ENCODE peak calls at places on chromosomes 3 and 15, in nine cellular contexts. G is iris pigment epithelial cell; N is pancreas; L is fibroblast of pulmonary artery; A is activated CD8-positive, alpha-beta memory T cell treated with anti-CD3 and anti-CD28 coated beads for 48 hours; T is GM03348; Y is stimulated activated CD8-positive, alpha-beta memory T cell treated with anti-CD3 and anti-CD28 coated beads, Interleukin-2, amount 100 ng/mL, for 48 hours; F is bronchial epithelial cell; V is amniotic stem cell. W is an unnamed sample.

GRCh38 chr15:95296626-95297025 is 1033.9 kb upstream of the NR2F2 start:
- DNase-seq in N (no peak), F (no peak), T (no peak), G (no peak), A (no peak), L (peak), Y (no peak), V (no peak), W (no peak)

GRCh38 chr3:18007980-18008379 is 265.5 kb upstream of the TBC1D5 start:
- DNase-seq in A (no peak), L (peak), G (peak), V (no peak), F (no peak), Y (no peak), T (no peak), N (no peak), W (no peak)

GRCh38 chr3:73292241-73292640 is 230.8 kb downstream of the EBLN2 start:
- DNase-seq in L (no peak), N (no peak), Y (no peak), F (no peak), V (no peak), A (no peak), G (no peak), T (no peak), W (no peak)

GRCh38 chr15:101532865-101533264 is 43.4 kb upstream of the PCSK6 start:
- DNase-seq in T (no peak), V (no peak), Y (no peak), F (no peak), G (no peak), N (no peak), L (no peak), A (no peak), W (peak)

GRCh38 chr3:87549208-87549607 is 272.8 kb upstream of the POU1F1 start:
- DNase-seq in N (no peak), G (no peak), L (no peak), Y (no peak), A (no peak), V (no peak), T (no peak), F (no peak), W (no peak)

GRCh38 chr3:28667646-28668376 is 319.2 kb upstream of the AZI2 start:
- DNase-seq in N (peak), L (peak), G (peak), Y (peak), A (peak), T (peak), V (peak), F (peak), W (peak)

GRCh38 chr15:67225336-67225735 is 29.1 kb downstream of the AAGAB start:
- DNase-seq in N (no peak), T (peak), L (peak), V (no peak), F (peak), A (no peak), Y (no peak), G (peak), W (no peak)

GRCh38 chr15:57184502-57184901 is 191.8 kb upstream of the CGNL1 start:
- DNase-seq in A (no peak), N (no peak), L (no peak), V (no peak), F (no peak), Y (no peak), T (no peak), G (no peak), W (no peak)

GRCh38 chr3:38555926-38556325 is 59.8 kb downstream of the EXOG start:
- DNase-seq in N (no peak), A (no peak), G (no peak), F (no peak), T (no peak), L (no peak), V (no peak), Y (no peak), W (peak)

GRCh38 chr15:63752075-63752684 is 81.6 kb downstream of the HERC1 start:
- DNase-seq in T (peak), V (peak), F (peak), N (peak), A (no peak), Y (no peak), G (peak), L (peak), W (no peak)

GRCh38 chr15:42456539-42456938 is 34.4 kb downstream of the ZNF106 start:
- DNase-seq in G (peak), N (no peak), V (no peak), Y (no peak), T (no peak), F (no peak), A (no peak), L (peak), W (no peak)

GRCh38 chr3:159560214-159561004 is 428.2 kb upstream of the IL12A start:
- DNase-seq in T (no peak), L (peak), G (no peak), Y (no peak), V (no peak), F (no peak), N (no peak), A (no peak), W (no peak)

GRCh38 chr3:150184426-150185071 is 213.9 kb upstream of the PFN2 start:
- DNase-seq in L (peak), A (no peak), N (no peak), V (no peak), T (no peak), G (peak), Y (no peak), F (peak), W (no peak)

GRCh38 chr15:68029959-68030358 is 24.2 kb upstream of the PIAS1 start:
- DNase-seq in N (no peak), V (no peak), F (no peak), A (no peak), T (no peak), L (no peak), G (no peak), Y (no peak), W (no peak)

GRCh38 chr3:143812411-143812968 is 35.8 kb downstream of the SLC9A9 start:
- DNase-seq in L (no peak), Y (no peak), V (no peak), T (no peak), G (no peak), A (no peak), N (no peak), F (no peak), W (no peak)

GRCh38 chr15:64600794-64601193 is 140.4 kb downstream of the ZNF609 start:
- DNase-seq in G (no peak), T (no peak), Y (no peak), F (no peak), V (no peak), L (no peak), N (no peak), A (no peak), W (no peak)

GRCh38 chr15:90419738-90420487 is 31.9 kb downstream of the IQGAP1 start:
- DNase-seq in V (peak), G (peak), F (peak), N (no peak), A (no peak), L (peak), Y (no peak), T (peak), W (no peak)

GRCh38 chr3:101722394-101723173 is 1.8 kb upstream of the CEP97 start:
- DNase-seq in L (no peak), G (no peak), V (no peak), A (no peak), N (no peak), Y (no peak), F (no peak), T (no peak), W (no peak)

GRCh38 chr15:66214236-66214635 is 39.3 kb downstream of the MEGF11 start:
- DNase-seq in Y (no peak), T (no peak), V (no peak), F (no peak), A (no peak), G (no peak), L (no peak), N (no peak), W (no peak)

GRCh38 chr15:65916664-65917406 is 47.5 kb downstream of the RAB11A start:
- DNase-seq in G (peak), F (peak), V (peak), T (peak), L (peak), A (no peak), Y (peak), N (peak), W (peak)

GRCh38 chr15:68783226-68784054 is 37.3 kb downstream of the ANP32A start:
- DNase-seq in Y (peak), T (peak), G (no peak), A (no peak), F (no peak), N (no peak), L (peak), V (no peak), W (peak)

GRCh38 chr15:83656192-83656591 is 2.3 kb downstream of the ADAMTSL3 start:
- DNase-seq in A (no peak), Y (no peak), T (no peak), F (no peak), G (no peak), V (no peak), N (no peak), L (no peak), W (no peak)

GRCh38 chr3:106126836-106127235 is 258.0 kb upstream of the CBLB start:
- DNase-seq in A (no peak), V (no peak), T (no peak), F (no peak), N (no peak), L (no peak), G (no peak), Y (no peak), W (no peak)

GRCh38 chr15:57772223-57772957 is 65.9 kb downstream of the POLR2M start:
- DNase-seq in L (peak), F (peak), N (no peak), Y (no peak), A (no peak), T (peak), V (no peak), G (peak), W (no peak)

GRCh38 chr15:68674975-68675374 is 96.2 kb downstream of the CORO2B start:
- DNase-seq in L (peak), A (no peak), N (no peak), Y (no peak), F (peak), V (no peak), G (peak), T (no peak), W (peak)

GRCh38 chr3:177441281-177441812 is 244.1 kb upstream of the TBL1XR1 start:
- DNase-seq in N (no peak), A (no peak), L (no peak), T (peak), G (no peak), Y (no peak), V (no peak), F (no peak), W (no peak)